ENCODE peak calls at places on chromosomes 3 and 15, in five cellular contexts. One of them, this sample, is unnamed.

GRCh38 chr3:105930733-105931132 is 61.9 kb upstream of the CBLB start:
- DNase-seq in stimulated activated CD4-positive, alpha-beta T cell treated with anti-CD3 and anti-CD28 coated beads, Interleukin-12 subunit alpha, Interleukin-12 subunit beta, amount 100 ng/mL, for 48 hours: no peak
- DNase-seq in K562: no peak
- DNase-seq in pancreas: no peak
- DNase-seq in LNCaP clone FGC: peak
- DNase-seq in this sample: no peak

GRCh38 chr3:159804726-159805410 is 183.8 kb upstream of the IL12A start:
- DNase-seq in stimulated activated CD4-positive, alpha-beta T cell treated with anti-CD3 and anti-CD28 coated beads, Interleukin-12 subunit alpha, Interleukin-12 subunit beta, amount 100 ng/mL, for 48 hours: peak
- DNase-seq in K562: peak
- DNase-seq in pancreas: peak
- DNase-seq in LNCaP clone FGC: no peak
- DNase-seq in this sample: no peak

GRCh38 chr3:122258757-122259371 is 66.2 kb upstream of the CSTA start:
- DNase-seq in stimulated activated CD4-positive, alpha-beta T cell treated with anti-CD3 and anti-CD28 coated beads, Interleukin-12 subunit alpha, Interleukin-12 subunit beta, amount 100 ng/mL, for 48 hours: peak
- DNase-seq in K562: peak
- DNase-seq in pancreas: peak
- DNase-seq in LNCaP clone FGC: peak
- DNase-seq in this sample: no peak

GRCh38 chr15:80876034-80876433 is 96.9 kb downstream of the CEMIP start:
- DNase-seq in stimulated activated CD4-positive, alpha-beta T cell treated with anti-CD3 and anti-CD28 coated beads, Interleukin-12 subunit alpha, Interleukin-12 subunit beta, amount 100 ng/mL, for 48 hours: no peak
- DNase-seq in K562: no peak
- DNase-seq in pancreas: no peak
- DNase-seq in LNCaP clone FGC: no peak
- DNase-seq in this sample: no peak

GRCh38 chr3:116005404-116005803 is 382.1 kb downstream of the GAP43 start:
- DNase-seq in stimulated activated CD4-positive, alpha-beta T cell treated with anti-CD3 and anti-CD28 coated beads, Interleukin-12 subunit alpha, Interleukin-12 subunit beta, amount 100 ng/mL, for 48 hours: no peak
- DNase-seq in K562: no peak
- DNase-seq in pancreas: peak
- DNase-seq in LNCaP clone FGC: no peak
- DNase-seq in this sample: no peak

GRCh38 chr3:128665362-128666021 is 14.9 kb upstream of the RPN1 start:
- DNase-seq in stimulated activated CD4-positive, alpha-beta T cell treated with anti-CD3 and anti-CD28 coated beads, Interleukin-12 subunit alpha, Interleukin-12 subunit beta, amount 100 ng/mL, for 48 hours: no peak
- DNase-seq in K562: no peak
- DNase-seq in pancreas: no peak
- DNase-seq in LNCaP clone FGC: no peak
- DNase-seq in this sample: no peak

GRCh38 chr3:12869025-12869695 is 27.8 kb upstream of the RPL32 start:
- DNase-seq in stimulated activated CD4-positive, alpha-beta T cell treated with anti-CD3 and anti-CD28 coated beads, Interleukin-12 subunit alpha, Interleukin-12 subunit beta, amount 100 ng/mL, for 48 hours: no peak
- DNase-seq in K562: peak
- DNase-seq in pancreas: peak
- DNase-seq in LNCaP clone FGC: no peak
- DNase-seq in this sample: peak

GRCh38 chr3:171038342-171038741 is 11.8 kb upstream of the SLC2A2 start:
- DNase-seq in stimulated activated CD4-positive, alpha-beta T cell treated with anti-CD3 and anti-CD28 coated beads, Interleukin-12 subunit alpha, Interleukin-12 subunit beta, amount 100 ng/mL, for 48 hours: no peak
- DNase-seq in K562: no peak
- DNase-seq in pancreas: no peak
- DNase-seq in LNCaP clone FGC: no peak
- DNase-seq in this sample: no peak

GRCh38 chr15:67806539-67806935 is 18.8 kb upstream of the SKOR1 start:
- DNase-seq in stimulated activated CD4-positive, alpha-beta T cell treated with anti-CD3 and anti-CD28 coated beads, Interleukin-12 subunit alpha, Interleukin-12 subunit beta, amount 100 ng/mL, for 48 hours: no peak
- DNase-seq in K562: no peak
- DNase-seq in pancreas: no peak
- DNase-seq in LNCaP clone FGC: no peak
- DNase-seq in this sample: no peak

GRCh38 chr3:176041812-176042211 is 1155.5 kb downstream of the TBL1XR1 start:
- DNase-seq in stimulated activated CD4-positive, alpha-beta T cell treated with anti-CD3 and anti-CD28 coated beads, Interleukin-12 subunit alpha, Interleukin-12 subunit beta, amount 100 ng/mL, for 48 hours: no peak
- DNase-seq in K562: no peak
- DNase-seq in pancreas: no peak
- DNase-seq in LNCaP clone FGC: no peak
- DNase-seq in this sample: no peak

GRCh38 chr3:119352863-119353527 is 58.8 kb downstream of the ARHGAP31 start:
- DNase-seq in stimulated activated CD4-positive, alpha-beta T cell treated with anti-CD3 and anti-CD28 coated beads, Interleukin-12 subunit alpha, Interleukin-12 subunit beta, amount 100 ng/mL, for 48 hours: no peak
- DNase-seq in K562: no peak
- DNase-seq in pancreas: no peak
- DNase-seq in LNCaP clone FGC: peak
- DNase-seq in this sample: no peak

GRCh38 chr15:64430000-64430735 is 30.2 kb upstream of the ZNF609 start:
- DNase-seq in stimulated activated CD4-positive, alpha-beta T cell treated with anti-CD3 and anti-CD28 coated beads, Interleukin-12 subunit alpha, Interleukin-12 subunit beta, amount 100 ng/mL, for 48 hours: peak
- DNase-seq in K562: peak
- DNase-seq in pancreas: no peak
- DNase-seq in LNCaP clone FGC: no peak
- DNase-seq in this sample: peak

GRCh38 chr15:90334304-90334731 is 17.8 kb upstream of the ZNF774 start:
- DNase-seq in stimulated activated CD4-positive, alpha-beta T cell treated with anti-CD3 and anti-CD28 coated beads, Interleukin-12 subunit alpha, Interleukin-12 subunit beta, amount 100 ng/mL, for 48 hours: no peak
- DNase-seq in K562: no peak
- DNase-seq in pancreas: no peak
- DNase-seq in LNCaP clone FGC: peak
- DNase-seq in this sample: no peak